ENCODE peak calls at places on chromosomes 5 and 9, in four cellular contexts. D is CD4-positive, alpha-beta memory T cell; V is keratinocyte; I is mesendoderm. X is an unnamed sample.

GRCh38 chr5:148974638-148975330 is 88.1 kb downstream of the SH3TC2 start:
- DNase-seq in I (peak; percentile 83), D (no peak), V (no peak), X (no peak)

GRCh38 chr5:42569325-42569724 is 146.1 kb downstream of the GHR start:
- DNase-seq in I (no peak), V (no peak), D (no peak), X (no peak)

GRCh38 chr9:34272146-34272545 is 56.9 kb downstream of the KIF24 start:
- DNase-seq in V (no peak), I (no peak), D (no peak), X (no peak)

GRCh38 chr5:78483809-78484521 is 123.5 kb downstream of the SCAMP1 start:
- DNase-seq in I (no peak), V (no peak), D (no peak), X (no peak)

GRCh38 chr9:93587651-93588347 is 11.4 kb downstream of the PHF2 start:
- DNase-seq in D (no peak), I (peak; percentile 8), V (no peak), X (no peak)

GRCh38 chr5:114185274-114185673 is 176.6 kb upstream of the KCNN2 start:
- DNase-seq in D (peak; percentile 33), I (peak; percentile 81), V (peak; percentile 17), X (no peak)

GRCh38 chr5:14277407-14278320 is 134.5 kb downstream of the TRIO start:
- DNase-seq in I (no peak), D (no peak), V (no peak), X (no peak)

GRCh38 chr5:179801304-179802206 is 5.1 kb downstream of the MGAT4B start:
- DNase-seq in D (peak; percentile 81), I (peak; percentile 69), V (no peak), X (peak; percentile 85)

GRCh38 chr5:171419663-171420428 is 399 bp downstream of the FGF18 start:
- DNase-seq in I (peak; percentile 46), V (no peak), D (no peak), X (peak; percentile 26)

GRCh38 chr5:120375248-120375647 is 88.9 kb upstream of the PRR16 start:
- DNase-seq in V (no peak), I (no peak), D (no peak), X (no peak)

GRCh38 chr5:56987171-56987570 is 35.2 kb upstream of the MIER3 start:
- DNase-seq in V (no peak), I (no peak), D (no peak), X (no peak)

GRCh38 chr5:138467711-138468132 is 2.4 kb downstream of the EGR1 start:
- DNase-seq in I (peak; percentile 39), D (no peak), V (no peak), X (no peak)

GRCh38 chr5:37932450-37932849 is 92.6 kb upstream of the GDNF start:
- DNase-seq in I (no peak), D (no peak), V (no peak), X (no peak)

GRCh38 chr9:87592554-87593394 is 95.1 kb downstream of the DAPK1 start:
- DNase-seq in V (no peak), D (no peak), I (no peak), X (no peak)

GRCh38 chr5:80885698-80886000 is 74.5 kb upstream of the RASGRF2 start:
- DNase-seq in I (peak; percentile 40), D (no peak), V (no peak), X (no peak)

GRCh38 chr9:18441245-18441644 is 32.7 kb upstream of the ADAMTSL1 start:
- DNase-seq in I (no peak), D (no peak), V (no peak), X (no peak)
- H3K4me3 ChIP-seq in I (no peak overlapping the region), D (no peak overlapping the region), V (no peak overlapping the region), X (no peak overlapping the region)

GRCh38 chr9:75140261-75140660 is 51.9 kb downstream of the OSTF1 start:
- DNase-seq in V (no peak), D (no peak), I (no peak), X (no peak)
- H3K4me1 ChIP-seq in V (no peaks in the 10 kb centered on the region), D (peaks cover 67% of the 10 kb centered on the region), I (no peaks in the 10 kb centered on the region), X (peaks cover 51% of the 10 kb centered on the region)

GRCh38 chr9:135502168-135502872 is 1.8 kb downstream of the MRPS2 start:
- DNase-seq in I (no peak), V (no peak), D (no peak), X (no peak)
- H3K4me3 ChIP-seq in I (no peak overlapping the region), V (no peak overlapping the region), D (no peak overlapping the region), X (peak overlapping the region; percentile 79)

DNA sequence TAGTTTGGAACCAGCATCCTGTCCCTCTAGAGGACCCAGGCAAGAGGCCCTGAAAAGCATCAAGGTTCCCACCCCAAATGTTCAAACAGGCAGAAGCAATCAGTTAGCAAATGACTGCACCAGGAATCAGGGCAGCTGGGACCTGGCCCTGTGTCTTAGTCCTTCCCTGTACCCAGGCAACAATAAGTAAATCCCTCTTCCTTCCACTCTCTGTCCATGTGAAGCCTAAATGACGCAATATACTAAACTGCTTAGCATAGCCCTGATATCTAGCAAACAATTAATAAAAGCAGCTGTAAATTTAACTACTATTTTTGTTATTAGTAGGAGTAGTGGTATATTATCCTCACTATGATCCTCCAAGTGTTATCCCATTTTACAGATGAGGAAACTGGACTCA is 13.1 kb upstream of the ADRA1B start:
- DNase-seq in D (no peak), I (no peak), V (no peak), X (no peak)
- H3K4me1 ChIP-seq in D (no peaks in the 10 kb centered on the region), I (peaks cover 2% of the 10 kb centered on the region), V (peaks cover 81% of the 10 kb centered on the region), X (no peaks in the 10 kb centered on the region)

DNA sequence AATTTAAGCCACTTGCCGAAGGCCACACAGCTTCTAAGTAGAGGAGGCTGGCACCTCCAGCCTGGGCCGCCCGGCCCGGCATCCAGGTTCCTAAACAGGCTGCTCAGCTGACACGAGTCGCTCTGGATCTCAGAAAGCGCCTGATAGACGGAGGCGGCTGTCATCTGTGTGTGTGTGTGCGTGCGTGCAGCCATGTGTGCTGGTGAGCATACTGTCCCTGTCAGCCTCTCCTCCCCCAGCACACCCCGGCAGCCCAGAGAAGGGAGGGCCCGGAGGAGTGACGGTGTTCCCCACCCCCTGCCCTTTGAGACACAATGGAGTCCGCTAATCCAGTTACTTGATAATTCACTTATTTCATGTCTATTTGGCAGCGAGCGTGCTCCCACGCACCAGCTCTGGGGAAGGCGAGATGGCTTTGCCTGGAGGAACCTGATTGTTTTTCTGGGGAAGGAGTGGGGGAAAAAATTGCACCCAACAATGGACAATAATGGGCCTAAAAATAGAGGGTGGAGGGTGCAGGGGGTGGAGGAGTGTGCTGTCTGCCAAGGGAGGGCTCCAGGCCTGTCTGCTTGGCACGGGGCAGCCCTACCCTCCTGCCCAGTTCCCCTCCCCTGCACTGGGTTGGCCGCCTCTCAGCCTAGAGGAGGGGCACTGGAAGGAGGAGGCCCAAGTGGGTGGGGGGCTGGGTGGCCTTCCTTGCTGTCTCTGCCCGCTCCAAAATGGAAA is 20.1 kb downstream of the NTNG2 start:
- DNase-seq in D (no peak), V (no peak), I (no peak), X (no peak)
- H3K4me3 ChIP-seq in D (no peak overlapping the region), V (no peak overlapping the region), I (no peak overlapping the region), X (no peak overlapping the region)

GRCh38 chr9:110255064-110255416 is 1.3 kb downstream of the TXN start:
- DNase-seq in D (no peak), V (no peak), I (no peak), X (peak; percentile 3)
- H3K4me1 ChIP-seq in D (peaks cover 40% of the 10 kb centered on the region), V (peaks cover 52% of the 10 kb centered on the region), I (peaks cover 4% of the 10 kb centered on the region), X (peaks cover 19% of the 10 kb centered on the region)

X was measured in CD8-positive, alpha-beta memory T cell.